ENCODE peak calls at places on chromosomes 16 and 17, in eight cellular contexts. N is NCI-H1105; H is stimulated activated effector memory CD8-positive, alpha-beta T cell treated with anti-CD3 and anti-CD28 coated beads, Interleukin-12 subunit alpha, Interleukin-12 subunit beta, amount 100 ng/mL, for 72 hours; Z is stimulated activated CD8-positive, alpha-beta memory T cell treated with anti-CD3 and anti-CD28 coated beads, Interleukin-2, amount 100 ng/mL, for 1 hour; U is AG04449; B is left ventricle myocardium superior; T is ELF-1; E is central memory CD4-positive, alpha-beta T cell. W is an unnamed sample.

GRCh38 chr17:32894245-32894644 is 17.3 kb upstream of the MYO1D start:
- DNase-seq in N (no peak), H (no peak), Z (no peak), U (no peak), B (no peak), T (peak), E (no peak), W (no peak)

GRCh38 chr16:69328854-69329316 is 1.5 kb downstream of the PDF start:
- DNase-seq in N (no peak), H (no peak), Z (no peak), U (no peak), B (no peak), T (no peak), E (no peak), W (no peak)

GRCh38 chr16:26133401-26133800 is 441.6 kb downstream of the HS3ST4 start:
- DNase-seq in N (no peak), H (no peak), Z (no peak), U (no peak), B (no peak), T (peak), E (no peak), W (no peak)

GRCh38 chr17:72945468-72945867 is 147.0 kb downstream of the SLC39A11 start:
- DNase-seq in N (no peak), H (no peak), Z (no peak), U (no peak), B (no peak), T (no peak), E (no peak), W (no peak)

GRCh38 chr17:79041723-79042420 is 17.9 kb downstream of the C1QTNF1 start:
- DNase-seq in N (no peak), H (no peak), Z (no peak), U (no peak), B (peak), T (no peak), E (no peak), W (no peak)

GRCh38 chr17:39401412-39402278 is at the start of gene FBXL20:
- DNase-seq in N (peak), H (peak), Z (peak), U (peak), B (peak), T (peak), E (peak), W (peak)

GRCh38 chr16:75618782-75619181 is 4.3 kb downstream of the ADAT1 start:
- DNase-seq in N (no peak), H (no peak), Z (no peak), U (no peak), B (no peak), T (no peak), E (no peak), W (no peak)

GRCh38 chr16:69350536-69351133 is 951 bp downstream of the TMED6 start:
- DNase-seq in N (no peak), H (no peak), Z (no peak), U (no peak), B (no peak), T (no peak), E (no peak), W (no peak)

GRCh38 chr17:78789663-78790181 is 7.6 kb upstream of the CYTH1 start:
- DNase-seq in N (peak), H (no peak), Z (no peak), U (peak), B (peak), T (no peak), E (peak), W (no peak)

GRCh38 chr16:25052530-25052929 is 37.4 kb upstream of the ARHGAP17 start:
- DNase-seq in N (no peak), H (no peak), Z (no peak), U (no peak), B (peak), T (no peak), E (no peak), W (no peak)

GRCh38 chr16:78227855-78228254 is 128.4 kb downstream of the WWOX start:
- DNase-seq in N (no peak), H (no peak), Z (no peak), U (no peak), B (no peak), T (peak), E (no peak), W (no peak)

GRCh38 chr16:56362057-56362655 is 63.2 kb downstream of the AMFR start:
- DNase-seq in N (no peak), H (no peak), Z (no peak), U (no peak), B (no peak), T (no peak), E (no peak), W (no peak)

GRCh38 chr16:75063549-75064082 is 53.0 kb downstream of the LDHD start:
- DNase-seq in N (no peak), H (no peak), Z (no peak), U (no peak), B (no peak), T (no peak), E (no peak), W (no peak)

GRCh38 chr16:15950167-15950854 is 895 bp downstream of the ABCC1 start:
- DNase-seq in N (peak), H (peak), Z (no peak), U (no peak), B (no peak), T (peak), E (peak), W (peak)

GRCh38 chr16:35011-35775 is 18.2 kb downstream of the POLR3K start:
- DNase-seq in N (no peak), H (no peak), Z (no peak), U (no peak), B (no peak), T (peak), E (no peak), W (no peak)

GRCh38 chr17:18323007-18323406 is 7.9 kb downstream of the SMCR8 start:
- DNase-seq in N (no peak), H (no peak), Z (no peak), U (no peak), B (no peak), T (no peak), E (no peak), W (no peak)

GRCh38 chr17:77049440-77049839 is 91.3 kb upstream of the SEC14L1 start:
- DNase-seq in N (peak), H (no peak), Z (no peak), U (no peak), B (no peak), T (no peak), E (no peak), W (no peak)

GRCh38 chr17:78318843-78319242 is 41.0 kb downstream of the SOCS3 start:
- DNase-seq in N (no peak), H (no peak), Z (no peak), U (no peak), B (no peak), T (no peak), E (no peak), W (no peak)

GRCh38 chr17:46929413-46929812 is 6.5 kb downstream of the GOSR2 start:
- DNase-seq in N (no peak), H (no peak), Z (no peak), U (no peak), B (no peak), T (peak), E (no peak), W (no peak)

GRCh38 chr16:88796278-88796677 is 7.3 kb upstream of the CDT1 start:
- DNase-seq in N (no peak), H (no peak), Z (no peak), U (no peak), B (no peak), T (no peak), E (no peak), W (no peak)

GRCh38 chr17:66006654-66007053 is 185.3 kb downstream of the CEP112 start:
- DNase-seq in N (no peak), H (no peak), Z (no peak), U (no peak), B (no peak), T (no peak), E (no peak), W (no peak)

GRCh38 chr16:70746040-70746707 is 54.8 kb downstream of the VAC14 start:
- DNase-seq in N (no peak), H (no peak), Z (no peak), U (peak), B (peak), T (no peak), E (no peak), W (no peak)

GRCh38 chr16:29656688-29657523 is 6.1 kb upstream of the SPN start:
- DNase-seq in N (no peak), H (no peak), Z (no peak), U (no peak), B (no peak), T (peak), E (no peak), W (no peak)

GRCh38 chr17:29430275-29430674 is 40.1 kb downstream of the TAOK1 start:
- DNase-seq in N (no peak), H (no peak), Z (no peak), U (no peak), B (no peak), T (no peak), E (no peak), W (no peak)

GRCh38 chr17:80008383-80008840 is 27.3 kb downstream of the TBC1D16 start:
- DNase-seq in N (peak), H (peak), Z (peak), U (no peak), B (peak), T (peak), E (peak), W (peak)

GRCh38 chr17:32388613-32389459 is 38.9 kb downstream of the ZNF207 start:
- DNase-seq in N (no peak), H (no peak), Z (no peak), U (no peak), B (no peak), T (no peak), E (no peak), W (no peak)

GRCh38 chr17:79944251-79944812 is 91.3 kb downstream of the TBC1D16 start:
- DNase-seq in N (no peak), H (no peak), Z (no peak), U (no peak), B (no peak), T (peak), E (no peak), W (no peak)

GRCh38 chr17:64343833-64344637 is 46.6 kb downstream of the PECAM1 start:
- DNase-seq in N (peak), H (no peak), Z (no peak), U (peak), B (peak), T (peak), E (peak), W (no peak)

GRCh38 chr17:16378631-16379282 is 2.1 kb upstream of the UBB start:
- DNase-seq in N (no peak), H (no peak), Z (no peak), U (no peak), B (no peak), T (peak), E (no peak), W (no peak)

GRCh38 chr17:63675231-63675606 is 24.7 kb downstream of the LIMD2 start:
- DNase-seq in N (no peak), H (no peak), Z (no peak), U (no peak), B (no peak), T (no peak), E (no peak), W (no peak)

GRCh38 chr17:63588797-63589196 is 11.9 kb upstream of the TACO1 start:
- DNase-seq in N (no peak), H (no peak), Z (no peak), U (no peak), B (no peak), T (no peak), E (no peak), W (no peak)

GRCh38 chr17:59752922-59753321 is 45.5 kb downstream of the VMP1 start:
- DNase-seq in N (no peak), H (no peak), Z (no peak), U (no peak), B (no peak), T (no peak), E (no peak), W (no peak)

GRCh38 chr16:84332975-84333684 is 35.2 kb upstream of the ATP2C2 start:
- DNase-seq in N (no peak), H (no peak), Z (no peak), U (no peak), B (no peak), T (peak), E (no peak), W (no peak)

GRCh38 chr17:45293413-45294211 is 23.2 kb downstream of the MAP3K14 start:
- DNase-seq in N (no peak), H (no peak), Z (no peak), U (no peak), B (peak), T (peak), E (no peak), W (no peak)

GRCh38 chr16:75311383-75311938 is 60.0 kb upstream of the BCAR1 start:
- DNase-seq in N (no peak), H (no peak), Z (no peak), U (no peak), B (no peak), T (no peak), E (no peak), W (no peak)

W was measured in GM19239.